ENCODE peak calls at places on chromosome 17, in six cellular contexts. F, V, C, Q, G and W are unnamed samples.

GRCh38 chr17:42413464-42414040 is 9.5 kb downstream of the CAVIN1 start:
- DNase-seq in F (no peak), V (no peak), C (no peak), Q (no peak), G (no peak), W (no peak)

GRCh38 chr17:81902023-81902652 is at the start of gene NPB:
- DNase-seq in F (no peak), V (peak; percentile 36), C (no peak), Q (no peak), G (no peak), W (no peak)

GRCh38 chr17:55677449-55677848 is 45.2 kb downstream of the TMEM100 start:
- DNase-seq in F (no peak), V (no peak), C (no peak), Q (no peak), G (no peak), W (no peak)

GRCh38 chr17:49715221-49715620 is 7.5 kb upstream of the SLC35B1 start:
- DNase-seq in F (no peak), V (no peak), C (no peak), Q (no peak), G (no peak), W (no peak)

GRCh38 chr17:67602974-67603373 is 114.8 kb upstream of the NOL11 start:
- DNase-seq in F (no peak), V (peak; percentile 57), C (peak; percentile 65), Q (peak; percentile 46), G (peak; percentile 61), W (no peak)

GRCh38 chr17:30832438-30832790 is 648 bp downstream of the ATAD5 start:
- DNase-seq in F (no peak), V (no peak), C (no peak), Q (no peak), G (no peak), W (no peak)

GRCh38 chr17:38761612-38762011 is 9.1 kb downstream of the PSMB3 start:
- DNase-seq in F (no peak), V (peak; percentile 73), C (peak; percentile 45), Q (peak; percentile 57), G (peak; percentile 81), W (no peak)

GRCh38 chr17:43438626-43439529 is 40.1 kb downstream of the ARL4D start:
- DNase-seq in F (no peak), V (no peak), C (no peak), Q (no peak), G (no peak), W (no peak)

GRCh38 chr17:19487009-19487600 is 46.5 kb upstream of the SLC47A1 start:
- DNase-seq in F (no peak), V (no peak), C (peak; percentile 19), Q (peak; percentile 37), G (no peak), W (no peak)

GRCh38 chr17:59828478-59828760 is 64.3 kb downstream of the TUBD1 start:
- DNase-seq in F (no peak), V (no peak), C (no peak), Q (no peak), G (no peak), W (no peak)

GRCh38 chr17:6572997-6573396 is 16.6 kb upstream of the PITPNM3 start:
- DNase-seq in F (no peak), V (no peak), C (no peak), Q (no peak), G (no peak), W (no peak)

GRCh38 chr17:6305613-6306360 is 129.1 kb downstream of the AIPL1 start:
- DNase-seq in F (no peak), V (no peak), C (no peak), Q (no peak), G (no peak), W (no peak)

GRCh38 chr17:30191072-30191471 is 44.4 kb downstream of the SLC6A4 start:
- DNase-seq in F (no peak), V (no peak), C (no peak), Q (no peak), G (no peak), W (no peak)

GRCh38 chr17:44906010-44906646 is 6.9 kb upstream of the EFTUD2 start:
- DNase-seq in F (no peak), V (no peak), C (peak; percentile 96), Q (no peak), G (peak; percentile 89), W (peak; percentile 49)

GRCh38 chr17:82370471-82371332 is 863 bp upstream of the UTS2R start:
- DNase-seq in F (no peak), V (no peak), C (peak; percentile 29), Q (no peak), G (no peak), W (peak; percentile 64)

GRCh38 chr17:28481081-28481571 is 7.7 kb downstream of the SLC13A2 start:
- DNase-seq in F (no peak), V (no peak), C (no peak), Q (no peak), G (no peak), W (no peak)

GRCh38 chr17:73166731-73167581 is 2.1 kb downstream of the SSTR2 start:
- DNase-seq in F (no peak), V (no peak), C (no peak), Q (no peak), G (no peak), W (no peak)

GRCh38 chr17:78342438-78343098 is 17.3 kb downstream of the SOCS3 start:
- DNase-seq in F (peak; percentile 64), V (peak; percentile 55), C (peak; percentile 93), Q (peak; percentile 85), G (peak; percentile 58), W (no peak)

GRCh38 chr17:15377200-15377599 is 35.8 kb upstream of the TEKT3 start:
- DNase-seq in F (no peak), V (peak; percentile 2), C (peak; percentile 90), Q (no peak), G (no peak), W (no peak)

GRCh38 chr17:35769895-35770486 is 9.3 kb downstream of the C17orf50 start:
- DNase-seq in F (no peak), V (no peak), C (no peak), Q (no peak), G (no peak), W (no peak)

GRCh38 chr17:81435636-81436293 is 40.5 kb downstream of the BAHCC1 start:
- DNase-seq in F (no peak), V (no peak), C (no peak), Q (no peak), G (no peak), W (no peak)

GRCh38 chr17:8333281-8333680 is 6.4 kb upstream of the ODF4 start:
- DNase-seq in F (no peak), V (no peak), C (no peak), Q (no peak), G (no peak), W (no peak)

GRCh38 chr17:65559802-65560627 is 1.4 kb downstream of the AXIN2 start:
- DNase-seq in F (no peak), V (no peak), C (no peak), Q (peak; percentile 84), G (no peak), W (peak; percentile 87)

GRCh38 chr17:50308666-50309065 is 34.4 kb downstream of the TMEM92 start:
- DNase-seq in F (no peak), V (no peak), C (no peak), Q (no peak), G (no peak), W (no peak)

GRCh38 chr17:79034931-79035485 is 11.0 kb downstream of the C1QTNF1 start:
- DNase-seq in F (no peak), V (no peak), C (no peak), Q (no peak), G (no peak), W (no peak)

GRCh38 chr17:69501591-69502468 is 87.3 kb downstream of the MAP2K6 start:
- DNase-seq in F (no peak), V (peak; percentile 51), C (peak; percentile 77), Q (no peak), G (peak; percentile 63), W (no peak)

GRCh38 chr17:4932756-4933155 is 679 bp downstream of the GP1BA start:
- DNase-seq in F (no peak), V (no peak), C (no peak), Q (no peak), G (no peak), W (no peak)
- TF ChIP-seq CTCF in F (no peak), V (no peak), C (no peak), Q (no peak), G (no peak), W (no peak)

DNA sequence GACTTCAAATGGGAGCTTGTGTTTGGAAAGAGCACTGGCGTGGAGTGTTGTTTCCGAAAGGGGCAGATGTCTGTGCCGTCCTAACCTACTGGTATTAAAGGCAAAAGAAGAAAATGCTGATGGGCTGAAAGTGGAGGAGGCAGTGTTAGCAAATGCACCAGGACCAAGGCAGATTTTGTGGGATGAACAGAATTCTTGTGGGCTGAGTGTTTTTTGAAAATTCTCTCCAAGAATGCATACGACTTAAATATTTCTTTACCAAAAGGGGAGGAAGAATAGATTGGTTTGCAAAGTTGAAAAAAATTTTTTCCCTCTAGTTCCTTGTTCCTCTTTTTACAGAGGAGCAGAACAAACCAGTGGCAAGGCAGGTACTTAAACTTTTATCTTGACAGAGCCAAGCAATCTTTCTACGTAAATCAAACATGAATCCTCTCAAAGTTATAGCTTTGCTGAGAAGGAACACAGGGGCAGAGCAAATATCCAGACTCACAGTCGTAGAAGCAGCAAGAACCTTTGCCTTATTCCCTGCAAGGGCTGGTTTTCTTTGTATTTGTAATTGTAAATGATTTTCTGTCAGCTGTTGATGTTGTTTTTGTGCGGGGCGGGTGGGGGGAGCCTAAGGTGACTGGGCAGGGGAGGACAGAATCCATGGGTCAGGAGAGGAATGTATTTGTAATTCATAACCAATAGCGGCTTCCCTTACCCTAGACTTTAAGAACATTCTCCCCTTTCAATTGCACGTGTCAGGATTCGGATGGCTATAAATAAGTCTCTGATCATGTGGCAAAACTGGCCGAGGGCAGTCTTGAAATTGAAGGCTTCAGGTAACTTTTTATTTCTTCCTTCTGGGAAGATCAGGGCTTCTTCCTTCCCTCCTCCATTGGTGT is 16.6 kb downstream of the MARCHF10 start:
- DNase-seq in F (no peak), V (peak; percentile 14), C (peak; percentile 90), Q (no peak), G (peak; percentile 64), W (no peak)
- TF ChIP-seq CTCF in F (no peak), V (no peak), C (no peak), Q (no peak), G (no peak), W (no peak)

DNA sequence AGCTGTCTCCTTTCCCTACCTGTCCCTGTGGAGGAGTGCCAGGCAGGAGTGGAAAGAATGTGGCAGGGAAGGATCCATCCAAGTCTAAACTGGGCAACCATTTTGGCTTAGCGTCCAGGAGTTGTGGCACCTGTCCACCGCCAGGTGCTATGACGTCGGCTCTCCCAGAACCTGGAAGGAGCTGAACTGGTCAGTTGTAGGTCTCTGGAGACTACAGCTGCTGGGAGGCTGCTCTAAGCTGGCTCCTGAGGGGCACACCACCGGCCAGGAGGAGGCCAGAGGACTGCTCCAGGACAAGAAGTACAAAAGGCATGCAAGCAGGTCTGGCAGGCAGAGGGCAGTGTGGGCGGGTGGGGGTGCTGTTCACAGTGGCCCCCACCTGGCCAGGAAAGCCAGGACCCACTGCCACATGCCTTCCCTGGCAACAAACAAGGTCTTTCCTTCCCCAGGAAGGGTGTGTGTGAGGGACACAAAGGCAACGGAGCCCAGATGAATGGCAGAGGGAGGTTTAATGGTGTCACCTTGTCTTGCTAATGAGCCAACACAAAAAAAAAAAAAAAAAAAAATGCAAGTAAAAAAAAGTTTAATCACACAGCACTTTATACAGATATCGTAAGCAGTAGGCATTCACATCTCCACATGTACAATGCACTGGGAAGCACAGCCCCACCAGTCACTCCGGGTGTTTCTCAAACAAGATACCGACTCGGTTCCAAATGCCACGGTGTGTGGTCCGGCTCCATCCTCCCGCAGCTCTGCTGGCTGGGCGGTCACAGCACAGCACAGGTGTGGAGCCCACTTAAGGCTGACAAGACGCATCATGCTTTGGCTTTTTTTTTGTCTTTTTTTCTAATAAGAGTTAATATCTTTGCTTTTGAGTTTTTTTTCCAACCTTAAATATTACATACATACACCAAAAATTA is 4.8 kb downstream of the SPHK1 start:
- DNase-seq in F (no peak), V (no peak), C (peak; percentile 52), Q (no peak), G (peak; percentile 40), W (no peak)
- TF ChIP-seq CTCF in F (no peak), V (no peak), C (peak; percentile 5), Q (no peak), G (no peak), W (peak; percentile 22)

GRCh38 chr17:47253541-47254402 is at the start of gene ITGB3:
- DNase-seq in F (no peak), V (peak; percentile 92), C (peak; percentile 71), Q (peak; percentile 93), G (peak; percentile 83), W (no peak)
- TF ChIP-seq CTCF in F (peak; percentile 40), V (peak; percentile 54), C (peak; percentile 14), Q (peak; percentile 63), G (peak; percentile 63), W (peak; percentile 74)